ENCODE peak calls at places on chromosomes 2 and 18, in six cellular contexts. One of them, this sample, is unnamed.

GRCh38 chr18:45221363-45221762 is 393.9 kb upstream of the SLC14A2 start:
- DNase-seq in neuronal stem cell: no peak
- DNase-seq in IMR-90: peak
- DNase-seq in mesendoderm: no peak
- DNase-seq in mesenchymal stem cell: peak
- DNase-seq in H1: no peak
- DNase-seq in this sample: no peak

GRCh38 chr2:37919631-37920032 is 5.5 kb upstream of the RMDN2 start:
- DNase-seq in mesendoderm: no peak
- DNase-seq in H1: no peak
- DNase-seq in neuronal stem cell: no peak
- DNase-seq in mesenchymal stem cell: peak
- DNase-seq in IMR-90: no peak
- DNase-seq in this sample: no peak

GRCh38 chr2:214566457-214566856 is 155.6 kb downstream of the VWC2L start:
- DNase-seq in IMR-90: no peak
- DNase-seq in mesendoderm: no peak
- DNase-seq in H1: no peak
- DNase-seq in mesenchymal stem cell: no peak
- DNase-seq in neuronal stem cell: no peak
- DNase-seq in this sample: no peak

GRCh38 chr2:166882851-166883250 is 5.4 kb upstream of the XIRP2 start:
- DNase-seq in neuronal stem cell: no peak
- DNase-seq in IMR-90: no peak
- DNase-seq in mesenchymal stem cell: no peak
- DNase-seq in H1: no peak
- DNase-seq in mesendoderm: no peak
- DNase-seq in this sample: no peak

GRCh38 chr18:73409242-73409641 is 541.5 kb upstream of the NETO1 start:
- DNase-seq in IMR-90: peak
- DNase-seq in mesendoderm: no peak
- DNase-seq in H1: no peak
- DNase-seq in mesenchymal stem cell: peak
- DNase-seq in neuronal stem cell: no peak
- DNase-seq in this sample: no peak

GRCh38 chr2:171655584-171655983 is 31.7 kb upstream of the DYNC1I2 start:
- DNase-seq in mesenchymal stem cell: no peak
- DNase-seq in H1: no peak
- DNase-seq in mesendoderm: no peak
- DNase-seq in neuronal stem cell: no peak
- DNase-seq in IMR-90: no peak
- DNase-seq in this sample: no peak

GRCh38 chr18:50178601-50179000 is 16.3 kb downstream of the MYO5B start:
- DNase-seq in neuronal stem cell: no peak
- DNase-seq in mesendoderm: no peak
- DNase-seq in IMR-90: no peak
- DNase-seq in H1: no peak
- DNase-seq in mesenchymal stem cell: no peak
- DNase-seq in this sample: no peak

GRCh38 chr2:128798502-128799283 is 480.0 kb upstream of the HS6ST1 start:
- DNase-seq in IMR-90: no peak
- DNase-seq in mesenchymal stem cell: no peak
- DNase-seq in H1: no peak
- DNase-seq in mesendoderm: no peak
- DNase-seq in neuronal stem cell: no peak
- DNase-seq in this sample: peak

GRCh38 chr2:170813611-170814550 is 2.8 kb upstream of the GAD1 start:
- DNase-seq in IMR-90: peak
- DNase-seq in neuronal stem cell: peak
- DNase-seq in H1: no peak
- DNase-seq in mesenchymal stem cell: peak
- DNase-seq in mesendoderm: peak
- DNase-seq in this sample: peak

GRCh38 chr18:44682181-44682870 is 1.6 kb downstream of the SETBP1 start:
- DNase-seq in neuronal stem cell: peak
- DNase-seq in mesenchymal stem cell: no peak
- DNase-seq in mesendoderm: peak
- DNase-seq in H1: no peak
- DNase-seq in IMR-90: no peak
- DNase-seq in this sample: peak

DNA sequence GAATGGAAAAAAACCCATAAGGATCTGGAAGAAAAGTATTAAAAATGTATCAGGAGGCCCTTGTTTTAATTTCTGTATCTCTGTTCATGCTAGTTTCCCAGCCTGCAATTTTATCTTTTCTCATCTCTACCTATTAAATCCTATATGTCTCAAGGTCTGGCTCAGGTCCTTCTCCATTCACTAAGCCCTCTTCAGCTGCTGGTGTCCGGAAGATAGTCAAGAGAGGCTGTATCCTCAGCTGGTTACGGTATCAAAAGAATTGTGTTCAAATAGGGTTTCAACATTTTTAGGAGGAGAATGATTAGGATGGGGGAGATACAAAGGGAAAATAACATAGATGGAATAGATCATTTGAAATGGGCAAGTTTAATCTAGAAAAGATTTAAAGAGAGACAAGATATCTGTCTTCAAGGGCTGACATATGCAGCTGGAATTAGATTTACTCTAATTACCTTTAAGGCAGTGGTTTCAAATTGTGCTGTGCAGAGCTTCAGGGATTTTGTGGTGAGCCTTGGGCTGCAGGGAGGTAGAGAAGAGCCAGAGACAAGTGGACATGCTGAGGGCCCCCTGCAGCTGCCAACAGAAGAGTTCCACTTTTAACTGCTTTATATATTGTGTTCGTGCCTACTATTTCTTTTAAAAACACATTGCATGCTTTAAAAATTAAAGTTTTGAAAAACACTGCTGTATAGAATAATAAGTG is 24.1 kb downstream of the GREB1L start:
- DNase-seq in IMR-90: no peak
- DNase-seq in mesendoderm: no peak
- DNase-seq in neuronal stem cell: no peak
- DNase-seq in mesenchymal stem cell: no peak
- DNase-seq in H1: no peak
- DNase-seq in this sample: no peak
- H2BK15ac ChIP-seq in IMR-90: no peak
- H2BK15ac ChIP-seq in mesendoderm: no peak
- H2BK15ac ChIP-seq in neuronal stem cell: no peak
- H2BK15ac ChIP-seq in mesenchymal stem cell: no peak
- H2BK15ac ChIP-seq in H1: no peak
- H2BK15ac ChIP-seq in this sample: no peak

GRCh38 chr2:49798570-49798969 is 644.3 kb upstream of the FSHR start:
- DNase-seq in mesenchymal stem cell: no peak
- DNase-seq in mesendoderm: no peak
- DNase-seq in neuronal stem cell: no peak
- DNase-seq in IMR-90: no peak
- DNase-seq in H1: no peak
- DNase-seq in this sample: no peak

GRCh38 chr2:49796221-49796705 is 641.9 kb upstream of the FSHR start:
- DNase-seq in IMR-90: no peak
- DNase-seq in H1: no peak
- DNase-seq in mesendoderm: peak
- DNase-seq in mesenchymal stem cell: no peak
- DNase-seq in neuronal stem cell: no peak
- DNase-seq in this sample: no peak

GRCh38 chr2:49807689-49808088 is 653.4 kb upstream of the FSHR start:
- DNase-seq in IMR-90: no peak
- DNase-seq in mesenchymal stem cell: no peak
- DNase-seq in H1: no peak
- DNase-seq in mesendoderm: peak
- DNase-seq in neuronal stem cell: no peak
- DNase-seq in this sample: no peak

GRCh38 chr2:49801898-49802297 is 647.6 kb upstream of the FSHR start:
- DNase-seq in neuronal stem cell: no peak
- DNase-seq in mesendoderm: no peak
- DNase-seq in IMR-90: no peak
- DNase-seq in H1: no peak
- DNase-seq in mesenchymal stem cell: no peak
- DNase-seq in this sample: no peak
- H3K9ac ChIP-seq in neuronal stem cell: no peak
- H3K9ac ChIP-seq in mesendoderm: no peak
- H3K9ac ChIP-seq in IMR-90: no peak
- H3K9ac ChIP-seq in H1: no peak
- H3K9ac ChIP-seq in mesenchymal stem cell: no peak
- H3K9ac ChIP-seq in this sample: no peak

DNA sequence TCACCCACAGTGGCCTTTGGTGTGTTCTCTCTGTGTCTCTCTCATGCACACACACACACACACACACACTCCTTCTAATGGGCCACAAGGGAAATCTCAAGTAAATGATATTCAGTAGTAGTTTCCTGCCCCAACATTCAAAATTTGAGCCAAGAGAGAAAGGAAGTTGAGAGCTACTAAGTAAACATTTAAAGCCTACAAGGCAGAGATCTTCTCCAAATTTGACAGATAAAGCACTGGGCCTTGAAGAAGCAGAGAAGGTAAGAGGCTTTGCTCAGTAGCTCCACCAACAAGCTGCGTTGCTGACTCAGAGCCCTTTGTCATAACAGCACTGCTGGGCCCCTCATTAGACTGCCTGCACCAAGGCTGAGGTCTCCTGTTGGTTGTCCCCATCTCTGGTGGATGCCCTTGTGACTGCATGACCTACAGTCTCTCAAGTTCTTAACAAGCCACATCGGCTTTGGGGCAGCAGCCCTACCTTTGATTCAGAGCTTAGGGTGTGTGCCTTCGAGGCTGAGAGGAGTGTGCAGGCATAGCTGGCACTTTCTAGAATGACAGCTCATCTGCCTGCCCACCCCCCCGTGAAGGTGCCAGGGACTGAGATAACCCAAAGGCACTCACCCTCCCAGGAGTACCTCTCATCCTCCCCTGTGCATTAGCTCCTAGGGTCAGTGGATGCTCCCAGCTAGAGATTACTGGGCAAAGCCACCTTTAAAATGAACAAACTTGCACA is 32.3 kb upstream of the NEB start:
- DNase-seq in mesenchymal stem cell: peak
- DNase-seq in mesendoderm: no peak
- DNase-seq in neuronal stem cell: no peak
- DNase-seq in IMR-90: peak
- DNase-seq in H1: no peak
- DNase-seq in this sample: no peak
- H2BK15ac ChIP-seq in mesenchymal stem cell: no peak
- H2BK15ac ChIP-seq in mesendoderm: no peak
- H2BK15ac ChIP-seq in neuronal stem cell: no peak
- H2BK15ac ChIP-seq in IMR-90: no peak
- H2BK15ac ChIP-seq in H1: peak
- H2BK15ac ChIP-seq in this sample: no peak

DNA sequence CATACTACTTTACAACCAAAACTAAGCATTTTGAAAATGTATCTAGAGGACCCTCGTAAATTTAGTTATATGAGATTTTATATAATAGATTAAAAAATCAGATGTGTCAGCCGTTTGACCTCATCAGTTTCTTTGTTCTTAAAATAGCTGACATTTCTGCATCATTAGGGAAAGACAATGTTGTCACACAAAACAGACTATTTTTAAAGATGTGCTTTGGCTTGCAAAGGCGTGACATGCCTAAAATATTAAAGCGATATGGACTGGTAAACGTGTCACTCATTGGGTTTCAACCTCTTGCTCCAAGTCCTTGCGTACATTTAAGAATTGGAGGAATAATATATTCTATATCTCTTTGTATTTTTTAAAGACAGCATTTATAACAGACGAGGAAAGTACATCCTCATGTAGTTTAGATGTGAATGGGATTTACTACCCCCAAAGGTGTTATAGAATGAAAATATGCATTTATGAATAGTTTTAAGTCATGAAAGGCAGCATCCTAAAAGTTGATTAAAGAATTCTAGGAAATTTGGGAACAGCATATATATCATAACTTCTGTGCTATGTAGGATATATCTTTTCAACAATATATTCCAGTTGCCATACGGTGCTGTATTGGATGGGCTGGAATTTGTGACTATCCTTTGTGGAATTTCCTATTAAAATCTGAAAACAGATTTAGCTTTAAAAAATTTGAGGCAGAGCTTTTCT is 3.8 kb downstream of the MYL12A start:
- DNase-seq in H1: no peak
- DNase-seq in mesendoderm: no peak
- DNase-seq in neuronal stem cell: no peak
- DNase-seq in IMR-90: no peak
- DNase-seq in mesenchymal stem cell: no peak
- DNase-seq in this sample: no peak
- H3K9ac ChIP-seq in H1: no peak
- H3K9ac ChIP-seq in mesendoderm: no peak
- H3K9ac ChIP-seq in neuronal stem cell: no peak
- H3K9ac ChIP-seq in IMR-90: no peak
- H3K9ac ChIP-seq in mesenchymal stem cell: peak
- H3K9ac ChIP-seq in this sample: no peak

GRCh38 chr2:185567940-185568339 is 170.7 kb upstream of the FSIP2 start:
- DNase-seq in mesendoderm: peak
- DNase-seq in H1: no peak
- DNase-seq in mesenchymal stem cell: no peak
- DNase-seq in neuronal stem cell: no peak
- DNase-seq in IMR-90: no peak
- DNase-seq in this sample: peak

GRCh38 chr2:185567196-185567595 is 171.4 kb upstream of the FSIP2 start:
- DNase-seq in neuronal stem cell: no peak
- DNase-seq in IMR-90: no peak
- DNase-seq in mesenchymal stem cell: no peak
- DNase-seq in H1: no peak
- DNase-seq in mesendoderm: no peak
- DNase-seq in this sample: no peak
- H2BK15ac ChIP-seq in neuronal stem cell: no peak
- H2BK15ac ChIP-seq in IMR-90: no peak
- H2BK15ac ChIP-seq in mesenchymal stem cell: no peak
- H2BK15ac ChIP-seq in H1: no peak
- H2BK15ac ChIP-seq in mesendoderm: peak
- H2BK15ac ChIP-seq in this sample: no peak

DNA sequence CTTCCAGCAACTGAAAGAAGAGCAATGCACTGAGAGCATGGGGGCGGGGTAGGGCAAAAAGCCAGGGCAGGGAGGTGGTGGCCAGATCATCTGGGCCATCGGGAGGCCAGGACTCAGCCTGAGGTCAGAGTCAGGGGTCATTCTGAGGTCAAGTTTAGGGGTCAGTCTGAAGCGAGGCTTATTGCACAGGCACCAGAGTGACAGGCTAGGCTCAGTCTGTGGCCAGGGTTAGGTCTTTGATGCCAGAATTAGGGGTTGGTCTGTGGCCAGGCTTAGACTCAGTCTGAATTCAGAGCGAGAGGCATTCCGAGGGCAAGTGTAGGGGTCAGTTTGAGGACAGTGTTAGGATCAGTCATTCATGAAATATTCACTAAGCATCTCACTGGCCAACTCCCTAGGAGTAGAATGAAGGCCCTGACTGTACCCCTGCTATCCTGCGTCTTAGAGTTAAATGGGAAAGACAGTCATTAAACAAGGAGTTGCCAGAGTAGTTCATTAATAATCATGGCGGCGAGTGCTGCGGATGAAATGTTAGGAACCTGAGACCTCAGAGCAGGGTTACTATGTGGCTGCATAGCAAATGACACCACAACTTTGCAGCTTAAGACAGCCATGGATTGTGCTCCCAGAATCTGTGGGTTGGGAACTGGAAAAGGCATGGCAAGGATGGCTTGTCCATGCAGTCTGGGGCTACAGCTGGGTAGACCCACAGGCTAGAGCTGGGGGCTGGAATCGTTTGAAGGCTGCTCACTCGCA is 198.7 kb downstream of the CYP26B1 start:
- DNase-seq in mesenchymal stem cell: no peak
- DNase-seq in H1: no peak
- DNase-seq in neuronal stem cell: no peak
- DNase-seq in IMR-90: peak
- DNase-seq in mesendoderm: no peak
- DNase-seq in this sample: no peak
- H3K9ac ChIP-seq in mesenchymal stem cell: peak
- H3K9ac ChIP-seq in H1: no peak
- H3K9ac ChIP-seq in neuronal stem cell: no peak
- H3K9ac ChIP-seq in IMR-90: no peak
- H3K9ac ChIP-seq in mesendoderm: no peak
- H3K9ac ChIP-seq in this sample: no peak

This sample was measured in H9.